ENCODE peak calls at places on chromosomes 7 and 10, in six cellular contexts. Q is CD8-positive, alpha-beta memory T cell; U is suprapubic skin; Z is heart right ventricle; N is bronchial epithelial cell; O is left ventricle myocardium inferior. C is an unnamed sample. For H3K36me3, the result is how much of the 10 kb centered on the place peaks cover.

GRCh38 chr7:115471891-115472290 is 550.0 kb downstream of the MDFIC start:
- DNase-seq in Q (no peak), Z (no peak), O (no peak), U (no peak), N (no peak), C (no peak)

GRCh38 chr7:29424295-29424983 is 139.2 kb upstream of the PRR15 start:
- DNase-seq in Z (no peak), U (no peak), Q (no peak), N (no peak), O (no peak), C (no peak)

GRCh38 chr7:100369105-100369504 is 4.2 kb upstream of the PILRA start:
- DNase-seq in Z (peak), Q (no peak), O (peak), N (no peak), U (no peak), C (peak)

GRCh38 chr7:38312776-38313175 is 39.3 kb upstream of the TARP start:
- DNase-seq in Z (no peak), U (no peak), Q (no peak), O (no peak), N (no peak), C (no peak)

GRCh38 chr7:12493407-12493806 is 77.1 kb upstream of the SCIN start:
- DNase-seq in Q (no peak), N (peak), Z (no peak), U (no peak), O (no peak), C (no peak)

GRCh38 chr7:73707045-73707631 is 12.3 kb downstream of the STX1A start:
- DNase-seq in O (peak), N (peak), U (no peak), Q (no peak), Z (no peak), C (no peak)

GRCh38 chr7:88344956-88345832 is 38.5 kb upstream of the STEAP4 start:
- DNase-seq in Q (no peak), Z (peak), N (peak), U (no peak), O (peak), C (no peak)

GRCh38 chr7:151276651-151277590 is 28.4 kb upstream of the SMARCD3 start:
- DNase-seq in Q (peak), U (no peak), N (peak), Z (peak), O (peak), C (no peak)

GRCh38 chr7:75613351-75613750 is 121.2 kb downstream of the SPDYE5 start:
- DNase-seq in Z (no peak), U (no peak), Q (no peak), O (no peak), N (no peak), C (no peak)

GRCh38 chr10:100748251-100749058 is 3.1 kb downstream of the PAX2 start:
- DNase-seq in N (no peak), U (no peak), Q (no peak), O (no peak), Z (no peak), C (no peak)

GRCh38 chr7:693280-693679 is 33.2 kb upstream of the DNAAF5 start:
- DNase-seq in N (no peak), O (no peak), U (peak), Z (no peak), Q (no peak), C (no peak)

GRCh38 chr7:88306590-88307048 is at the start of gene STEAP4:
- DNase-seq in U (peak), Q (no peak), Z (peak), O (peak), N (peak), C (peak)

GRCh38 chr7:84823530-84823929 is 363.3 kb downstream of the SEMA3D start:
- DNase-seq in U (no peak), Q (no peak), Z (no peak), O (no peak), N (no peak), C (no peak)

GRCh38 chr7:41816111-41816510 is 113.2 kb upstream of the INHBA start:
- DNase-seq in U (no peak), N (no peak), Q (no peak), Z (no peak), O (no peak), C (no peak)

GRCh38 chr10:79375321-79376077 is 28.2 kb downstream of the PPIF start:
- DNase-seq in N (peak), U (no peak), Q (no peak), O (no peak), Z (no peak), C (peak)

GRCh38 chr10:110142965-110143364 is 64.4 kb upstream of the MXI1 start:
- DNase-seq in O (no peak), Z (no peak), U (no peak), Q (no peak), N (no peak), C (no peak)

GRCh38 chr10:110426294-110427153 is 71.2 kb upstream of the DUSP5 start:
- DNase-seq in U (no peak), O (no peak), N (no peak), Z (peak), Q (no peak), C (no peak)

GRCh38 chr7:121107923-121108498 is 119.5 kb downstream of the CPED1 start:
- DNase-seq in N (peak), Z (no peak), U (no peak), Q (peak), O (no peak), C (no peak)

GRCh38 chr7:40885503-40885902 is 750.7 kb downstream of the SUGCT start:
- DNase-seq in U (no peak), Q (no peak), N (peak), Z (no peak), O (no peak), C (no peak)

GRCh38 chr7:30613366-30614325 is 19.0 kb downstream of the GARS1 start:
- DNase-seq in N (peak), Q (no peak), Z (no peak), U (no peak), O (no peak), C (no peak)

GRCh38 chr7:33745934-33746333 is 159.4 kb upstream of the BMPER start:
- DNase-seq in Z (no peak), O (no peak), Q (no peak), N (peak), U (no peak), C (no peak)

GRCh38 chr7:6172331-6173295 is 99.8 kb downstream of the CYTH3 start:
- DNase-seq in N (peak), Q (no peak), O (no peak), U (no peak), Z (no peak), C (no peak)

GRCh38 chr7:106344861-106345260 is 60.1 kb upstream of the NAMPT start:
- DNase-seq in Q (no peak), Z (no peak), N (no peak), U (no peak), O (no peak), C (no peak)

GRCh38 chr7:13532028-13532753 is 457.3 kb downstream of the ETV1 start:
- DNase-seq in N (no peak), U (no peak), O (no peak), Q (no peak), Z (no peak), C (no peak)

GRCh38 chr7:95859434-95859833 is 87.1 kb downstream of the DYNC1I1 start:
- DNase-seq in Q (no peak), O (no peak), N (peak), U (no peak), Z (no peak), C (no peak)

GRCh38 chr7:96310106-96310505 is 11.8 kb downstream of the SLC25A13 start:
- DNase-seq in N (no peak), O (no peak), U (no peak), Q (no peak), Z (no peak), C (no peak)

GRCh38 chr7:107920048-107920772 is 29.2 kb downstream of the DLD start:
- DNase-seq in O (no peak), U (no peak), Z (no peak), Q (no peak), N (no peak), C (no peak)

GRCh38 chr7:107922891-107923290 is 31.9 kb downstream of the DLD start:
- DNase-seq in Z (no peak), N (no peak), Q (no peak), O (no peak), U (no peak), C (no peak)

DNA sequence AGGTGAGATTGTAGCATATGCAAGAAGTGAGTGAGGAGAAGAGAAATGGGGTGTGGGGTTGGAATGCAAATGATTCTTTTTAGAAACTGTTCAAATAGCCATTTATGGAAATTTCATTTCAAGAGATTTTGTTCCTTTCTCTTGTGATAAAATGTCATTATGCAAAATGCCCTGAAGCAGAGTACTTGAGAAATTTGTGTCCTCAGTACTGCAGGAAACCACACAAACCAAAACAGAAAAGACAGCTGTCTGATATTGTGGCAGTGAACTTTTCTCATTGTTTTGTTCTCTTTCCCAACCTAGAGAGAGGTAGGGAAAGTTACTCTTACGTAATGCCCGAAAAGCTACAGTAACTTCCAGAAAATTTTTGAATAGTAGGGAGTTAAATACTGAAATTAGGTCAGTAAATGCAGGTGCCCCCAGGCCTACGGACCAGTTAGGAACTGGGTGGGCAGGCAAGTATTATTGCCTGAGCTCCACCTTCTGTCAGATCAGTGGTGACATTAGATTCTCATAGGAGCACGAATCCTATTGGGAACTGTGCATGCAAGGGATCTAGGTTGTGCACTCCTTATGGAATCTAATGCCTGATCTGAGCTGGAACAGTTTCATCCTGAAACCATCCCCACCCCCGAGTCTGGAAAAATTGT is 34.0 kb downstream of the DLD start:
- DNase-seq in Z (no peak), U (no peak), N (no peak), Q (peak), O (no peak), C (no peak)
- H3K36me3 ChIP-seq in Z (under half), U (half or more), N (under half), Q (under half), O (half or more), C (half or more)

GRCh38 chr7:47636693-47637175 is 54.8 kb upstream of the TNS3 start:
- DNase-seq in O (peak), N (no peak), Q (no peak), Z (no peak), U (no peak), C (no peak)

GRCh38 chr7:47638679-47639306 is 56.9 kb upstream of the TNS3 start:
- DNase-seq in U (no peak), Z (no peak), N (peak), O (no peak), Q (no peak), C (no peak)

GRCh38 chr7:47634273-47634672 is 52.4 kb upstream of the TNS3 start:
- DNase-seq in U (no peak), Q (no peak), N (peak), Z (no peak), O (no peak), C (no peak)

GRCh38 chr7:47635091-47636090 is 53.5 kb upstream of the TNS3 start:
- DNase-seq in Q (no peak), O (no peak), Z (no peak), N (peak), U (no peak), C (no peak)

DNA sequence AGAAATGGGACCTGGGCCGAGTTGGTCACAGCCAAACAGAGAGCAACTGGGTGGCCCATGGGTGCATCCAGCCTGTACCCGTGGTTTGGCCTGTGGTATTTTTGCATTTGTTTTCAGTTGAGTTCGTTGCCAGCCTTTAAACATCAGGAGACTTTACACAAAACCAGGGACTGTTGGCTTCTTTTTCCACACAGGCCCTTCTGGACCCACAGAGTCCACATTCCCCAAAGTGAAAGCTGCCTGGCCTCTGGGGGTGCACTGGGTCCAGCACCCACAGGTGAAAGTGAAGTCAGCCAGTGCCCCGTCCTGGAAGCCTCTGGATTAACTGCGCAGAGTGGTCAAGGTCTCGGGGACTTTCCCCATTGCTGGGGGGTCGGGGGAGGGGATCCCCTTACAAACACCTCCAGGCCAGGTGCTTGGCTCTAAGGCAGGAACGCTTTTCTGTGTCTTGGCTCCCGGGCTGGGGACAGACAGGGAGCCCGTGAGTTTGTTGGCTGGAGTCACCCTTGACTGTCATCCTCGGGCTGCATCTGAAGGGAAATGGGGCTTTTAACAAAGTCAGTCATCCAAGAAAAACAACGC is 54.3 kb upstream of the TNS3 start:
- DNase-seq in U (no peak), Z (no peak), N (no peak), O (peak), Q (no peak), C (no peak)
- H3K4me3 ChIP-seq in U (peak), Z (no peak), N (peak), O (no peak), Q (no peak), C (no peak)

DNA sequence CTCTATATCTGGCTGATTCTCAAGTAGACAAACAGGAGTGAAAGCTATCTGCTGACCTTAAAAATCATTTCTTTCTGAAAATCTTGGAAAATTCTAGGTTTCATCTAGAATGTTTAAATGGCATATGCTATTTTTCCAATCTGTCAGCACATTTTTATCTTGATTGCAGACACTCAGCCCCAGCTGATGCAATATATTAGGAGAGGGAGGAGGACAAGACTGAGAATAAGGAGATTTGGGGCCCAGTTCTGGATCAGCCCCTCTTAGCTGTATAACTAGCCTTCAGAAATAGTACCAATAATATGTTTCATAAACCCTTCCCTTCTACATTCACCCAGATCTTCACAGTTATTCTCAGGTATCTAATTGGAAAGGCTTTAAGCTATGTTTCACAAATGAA is 131.2 kb downstream of the HDAC9 start:
- DNase-seq in Q (no peak), Z (no peak), U (no peak), N (no peak), O (no peak), C (no peak)
- H3K36me3 ChIP-seq in Q (under half), Z (under half), U (under half), N (under half), O (under half), C (under half)

GRCh38 chr7:158588085-158588877 is 658 bp upstream of the PTPRN2 start:
- DNase-seq in O (no peak), Z (no peak), Q (no peak), N (no peak), U (no peak), C (no peak)

GRCh38 chr7:158585721-158586498 is 1.7 kb downstream of the PTPRN2 start:
- DNase-seq in O (no peak), N (no peak), Z (no peak), Q (no peak), U (no peak), C (no peak)

GRCh38 chr7:158588878-158589442 is 1.3 kb upstream of the PTPRN2 start:
- DNase-seq in N (no peak), O (no peak), Z (no peak), Q (no peak), U (no peak), C (no peak)

GRCh38 chr7:158586499-158587191 is 978 bp downstream of the PTPRN2 start:
- DNase-seq in Q (peak), U (no peak), O (no peak), N (no peak), Z (no peak), C (no peak)

GRCh38 chr7:158587425-158588084 is at the start of gene PTPRN2:
- DNase-seq in N (no peak), Z (peak), U (no peak), Q (peak), O (peak), C (no peak)
- H3K4me3 ChIP-seq in N (peak), Z (peak), U (peak), Q (no peak), O (peak), C (peak)

GRCh38 chr10:45374451-45375052 is 536 bp downstream of the ALOX5 start:
- DNase-seq in O (no peak), U (no peak), Q (no peak), N (peak), Z (no peak), C (peak)
- H3K36me3 ChIP-seq in O (under half), U (under half), Q (under half), N (under half), Z (under half), C (under half)

GRCh38 chr7:112079671-112080070 is 126.5 kb downstream of the DOCK4 start:
- DNase-seq in Q (no peak), Z (no peak), N (no peak), U (no peak), O (no peak), C (no peak)

GRCh38 chr7:112080441-112080840 is 125.8 kb downstream of the DOCK4 start:
- DNase-seq in O (no peak), N (peak), U (no peak), Z (no peak), Q (no peak), C (no peak)

GRCh38 chr7:112079122-112079521 is 127.1 kb downstream of the DOCK4 start:
- DNase-seq in N (no peak), O (no peak), Z (no peak), U (no peak), Q (no peak), C (no peak)

GRCh38 chr7:112081778-112082177 is 124.4 kb downstream of the DOCK4 start:
- DNase-seq in Q (no peak), N (no peak), U (no peak), O (no peak), Z (no peak), C (peak)

GRCh38 chr7:112080974-112081373 is 125.2 kb downstream of the DOCK4 start:
- DNase-seq in N (no peak), Q (no peak), O (no peak), Z (no peak), U (no peak), C (no peak)
- H3K4me3 ChIP-seq in N (no peak), Q (no peak), O (no peak), Z (no peak), U (no peak), C (no peak)

DNA sequence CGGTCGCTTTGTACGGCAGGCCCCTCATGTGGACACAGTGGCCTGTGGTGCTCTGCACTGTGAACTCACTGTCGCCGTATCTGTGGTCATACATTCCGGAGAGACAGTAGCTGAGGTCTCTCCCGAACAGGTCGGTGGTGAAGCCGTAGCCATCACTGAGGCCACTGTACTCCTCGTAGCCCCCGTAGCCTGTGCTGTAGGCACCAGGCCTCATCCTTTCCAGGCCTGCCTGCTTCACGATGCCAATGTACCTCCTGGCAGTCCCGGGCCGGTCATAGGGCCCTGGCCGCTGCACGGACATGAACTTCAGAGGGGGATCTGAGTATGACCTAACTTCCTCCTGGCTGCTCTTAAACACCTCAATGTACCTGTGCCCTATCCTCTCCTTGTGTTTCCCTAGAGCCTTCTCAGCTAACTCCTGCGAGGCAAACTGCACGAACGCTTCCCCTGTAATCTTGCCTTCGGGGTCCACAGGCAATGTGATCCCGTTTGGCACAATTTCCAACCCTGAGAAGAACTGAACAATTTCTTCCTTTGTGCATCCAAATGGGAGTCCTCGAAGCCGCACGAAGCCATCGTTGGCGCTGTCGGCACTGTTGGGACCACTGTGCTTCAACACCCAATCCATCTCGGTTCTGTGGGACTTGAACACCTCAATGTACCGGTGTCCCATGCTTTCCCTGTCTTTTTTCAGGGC is 15.7 kb downstream of the FXYD4 start:
- DNase-seq in Z (no peak), U (no peak), O (no peak), Q (no peak), N (no peak), C (no peak)
- H3K36me3 ChIP-seq in Z (under half), U (half or more), O (half or more), Q (half or more), N (under half), C (half or more)

GRCh38 chr10:116490028-116490662 is 55.6 kb upstream of the PNLIP start:
- DNase-seq in N (peak), Q (no peak), U (no peak), O (no peak), Z (no peak), C (no peak)
- H3K4me3 ChIP-seq in N (no peak), Q (no peak), U (no peak), O (no peak), Z (no peak), C (no peak)

C was measured in right atrium auricular region.